ENCODE peak calls at places on chromosomes 5 and 9, in seven cellular contexts. L, G, S, M, C, X and V are unnamed samples.

GRCh38 chr9:83266618-83267543 is 203.9 kb upstream of the RASEF start:
- DNase-seq in L (peak), G (no peak), S (no peak), M (no peak), C (no peak), X (peak), V (peak)

GRCh38 chr9:107755267-107755666 is 265.7 kb upstream of the KLF4 start:
- DNase-seq in L (peak), G (no peak), S (no peak), M (peak), C (no peak), X (peak), V (peak)

GRCh38 chr5:72509401-72509800 is 2.2 kb upstream of the ZNF366 start:
- DNase-seq in L (no peak), G (no peak), S (no peak), M (no peak), C (no peak), X (no peak), V (no peak)

GRCh38 chr5:116944171-116944570 is 369.5 kb upstream of the SEMA6A start:
- DNase-seq in L (peak), G (no peak), S (peak), M (no peak), C (no peak), X (peak), V (no peak)

GRCh38 chr5:98482321-98483111 is 290.9 kb upstream of the RGMB start:
- DNase-seq in L (no peak), G (no peak), S (no peak), M (no peak), C (no peak), X (no peak), V (no peak)

GRCh38 chr5:80584770-80585169 is 14.7 kb upstream of the ANKRD34B start:
- DNase-seq in L (no peak), G (no peak), S (no peak), M (no peak), C (no peak), X (no peak), V (no peak)

GRCh38 chr5:132369012-132369470 is 469 bp upstream of the SLC22A5 start:
- DNase-seq in L (peak), G (no peak), S (no peak), M (no peak), C (no peak), X (no peak), V (no peak)

GRCh38 chr9:110427497-110428104 is 89.9 kb upstream of the TXNDC8 start:
- DNase-seq in L (peak), G (no peak), S (peak), M (peak), C (no peak), X (peak), V (peak)

GRCh38 chr5:51395245-51395644 is 12.0 kb downstream of the ISL1 start:
- DNase-seq in L (no peak), G (no peak), S (no peak), M (no peak), C (no peak), X (no peak), V (no peak)

GRCh38 chr9:74858753-74859414 is 28.8 kb downstream of the TRPM6 start:
- DNase-seq in L (no peak), G (no peak), S (no peak), M (peak), C (no peak), X (peak), V (peak)

GRCh38 chr9:99269429-99269828 is 47.3 kb downstream of the SEC61B start:
- DNase-seq in L (peak), G (no peak), S (no peak), M (no peak), C (no peak), X (peak), V (peak)

GRCh38 chr9:90632680-90633207 is 9.9 kb downstream of the DIRAS2 start:
- DNase-seq in L (no peak), G (no peak), S (no peak), M (no peak), C (no peak), X (no peak), V (no peak)

GRCh38 chr9:20512106-20512505 is 110.2 kb downstream of the MLLT3 start:
- DNase-seq in L (peak), G (no peak), S (no peak), M (peak), C (no peak), X (peak), V (peak)

GRCh38 chr5:80170117-80170535 is 85.7 kb downstream of the SERINC5 start:
- DNase-seq in L (no peak), G (no peak), S (no peak), M (no peak), C (no peak), X (no peak), V (no peak)

GRCh38 chr5:122858451-122858850 is 13.0 kb downstream of the SNX24 start:
- DNase-seq in L (peak), G (no peak), S (no peak), M (no peak), C (no peak), X (no peak), V (peak)

GRCh38 chr5:34811691-34812090 is 27.3 kb upstream of the TTC23L start:
- DNase-seq in L (no peak), G (no peak), S (no peak), M (no peak), C (no peak), X (no peak), V (no peak)

GRCh38 chr9:128005938-128006337 is 25.1 kb upstream of the EEIG1 start:
- DNase-seq in L (no peak), G (no peak), S (no peak), M (peak), C (no peak), X (no peak), V (no peak)

GRCh38 chr5:141919218-141920129 is 4.2 kb upstream of the DELE1 start:
- DNase-seq in L (no peak), G (no peak), S (no peak), M (no peak), C (no peak), X (no peak), V (no peak)

GRCh38 chr5:131096774-131097695 is 68.0 kb downstream of the HINT1 start:
- DNase-seq in L (no peak), G (no peak), S (no peak), M (no peak), C (no peak), X (peak), V (peak)

GRCh38 chr9:123928471-123929176 is 1.3 kb downstream of the DENND1A start:
- DNase-seq in L (peak), G (no peak), S (no peak), M (no peak), C (no peak), X (peak), V (peak)

GRCh38 chr5:145811834-145812625 is 23.1 kb downstream of the PRELID2 start:
- DNase-seq in L (peak), G (no peak), S (peak), M (peak), C (no peak), X (peak), V (peak)

GRCh38 chr9:23842531-23843129 is 16.6 kb upstream of the ELAVL2 start:
- DNase-seq in L (no peak), G (no peak), S (peak), M (no peak), C (no peak), X (no peak), V (no peak)

GRCh38 chr5:177369050-177369912 is 11.6 kb downstream of the RGS14 start:
- DNase-seq in L (no peak), G (no peak), S (peak), M (peak), C (no peak), X (peak), V (peak)

GRCh38 chr5:169581580-169582227 is 1.9 kb upstream of the SPDL1 start:
- DNase-seq in L (no peak), G (peak), S (peak), M (peak), C (peak), X (peak), V (peak)

GRCh38 chr5:123964916-123965315 is 452.9 kb downstream of the CSNK1G3 start:
- DNase-seq in L (peak), G (no peak), S (no peak), M (no peak), C (no peak), X (no peak), V (peak)

GRCh38 chr5:78983601-78984000 is 1.5 kb downstream of the ARSB start:
- DNase-seq in L (no peak), G (no peak), S (no peak), M (no peak), C (no peak), X (no peak), V (no peak)

GRCh38 chr9:124019771-124020519 is 8.4 kb downstream of the LHX2 start:
- DNase-seq in L (no peak), G (no peak), S (no peak), M (no peak), C (no peak), X (no peak), V (no peak)

GRCh38 chr5:32029291-32029690 is 144.8 kb downstream of the GOLPH3 start:
- DNase-seq in L (peak), G (no peak), S (no peak), M (no peak), C (no peak), X (peak), V (peak)

DNA sequence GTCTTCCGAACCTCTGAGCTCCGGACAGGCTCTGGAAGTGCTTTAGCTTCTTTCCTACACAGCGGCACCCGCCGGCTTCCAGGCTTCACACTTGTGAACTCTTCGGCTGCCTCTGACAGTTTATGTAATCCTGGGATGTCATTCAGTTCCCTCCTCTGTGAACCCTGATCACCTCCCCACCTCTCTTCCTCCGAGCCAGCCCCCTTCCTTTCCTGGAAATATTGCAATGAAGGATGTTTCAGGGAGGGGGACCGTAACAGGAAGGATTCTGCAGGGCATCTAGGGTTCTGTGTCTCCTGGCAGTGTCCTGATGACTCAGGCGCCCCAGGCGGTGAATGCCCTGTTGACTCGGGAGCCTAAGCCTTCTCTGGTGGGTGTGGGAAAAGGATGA is at the start of gene CD14:
- DNase-seq in L (no peak), G (no peak), S (peak), M (peak), C (peak), X (peak), V (peak)
- H3K4me3 ChIP-seq in L (peak), G (peak), S (peak), M (peak), C (peak), X (peak), V (peak)

DNA sequence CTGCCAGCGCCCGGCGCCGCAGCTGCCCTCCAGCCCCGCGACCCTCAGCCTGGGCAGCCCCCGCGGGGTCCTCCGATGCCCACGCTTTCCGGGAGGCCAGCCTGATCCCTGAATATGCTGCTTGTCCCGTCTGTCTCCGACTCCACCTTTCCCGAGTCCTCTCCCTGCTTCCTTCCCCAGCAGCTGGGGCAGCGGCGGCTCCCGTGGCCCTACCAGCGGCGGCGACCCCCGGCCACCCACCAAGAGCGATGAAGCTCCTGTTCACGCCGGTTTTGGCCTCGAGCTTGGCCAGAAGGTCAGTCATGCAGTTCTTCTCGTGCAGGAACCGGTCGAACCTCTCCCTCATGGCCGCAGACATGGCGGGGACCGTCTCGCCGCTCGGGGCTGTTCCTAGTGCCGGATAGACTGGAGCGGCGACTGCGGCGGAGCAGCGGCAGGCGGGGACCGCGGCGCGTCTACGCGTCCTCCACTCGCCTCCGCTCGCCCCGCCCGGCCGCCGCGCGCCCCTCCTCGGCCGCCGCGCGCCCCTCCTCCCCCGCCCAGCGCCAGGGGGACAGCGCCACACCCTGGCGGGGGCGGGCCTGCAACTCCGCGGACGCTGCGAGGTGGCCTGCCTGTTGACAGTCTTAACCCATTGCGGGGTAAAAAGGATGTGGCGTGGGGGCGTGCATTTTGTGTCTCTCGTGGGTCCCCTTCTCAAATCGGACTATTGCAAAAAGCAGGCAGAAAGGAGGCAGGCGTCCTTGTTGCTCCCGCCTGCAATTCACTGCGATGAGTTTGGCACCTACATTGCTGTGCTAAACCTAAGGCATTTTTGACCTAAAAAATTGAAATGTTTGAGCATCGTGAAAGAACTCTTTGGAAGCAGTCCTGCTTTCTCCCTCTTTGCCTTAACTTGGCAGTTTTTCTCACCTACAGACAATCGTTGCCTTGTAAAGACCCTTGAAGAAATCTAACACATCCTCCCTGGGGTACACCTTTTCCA is at the start of gene REEP5:
- DNase-seq in L (peak), G (peak), S (peak), M (peak), C (peak), X (peak), V (peak)
- TF ChIP-seq CTCF in L (peak), G (peak), S (peak), M (peak), C (peak), X (peak), V (peak)

GRCh38 chr9:841371-842209 is at the start of gene DMRT1:
- DNase-seq in L (no peak), G (no peak), S (peak), M (peak), C (no peak), X (no peak), V (no peak)
- H3K4me3 ChIP-seq in L (no peak), G (no peak), S (peak), M (peak), C (no peak), X (no peak), V (no peak)

GRCh38 chr5:151267481-151268275 is 14.7 kb downstream of the GM2A start:
- DNase-seq in L (no peak), G (no peak), S (no peak), M (no peak), C (no peak), X (peak), V (no peak)
- TF ChIP-seq CTCF in L (no peak), G (no peak), S (no peak), M (no peak), C (no peak), X (no peak), V (no peak)